ENCODE peak calls at places on chromosomes 7 and 10, in eight cellular contexts. I, A, D, O, K, V, L and X are unnamed samples.

GRCh38 chr10:80542053-80542452 is 4.4 kb downstream of the SH2D4B start:
- DNase-seq in I (peak), L (no peak), K (no peak), O (no peak), A (no peak), D (no peak), V (no peak), X (no peak)

GRCh38 chr10:60114765-60115586 is 208.6 kb upstream of the CCDC6 start:
- DNase-seq in A (no peak), O (no peak), K (no peak), I (peak), D (peak), V (peak), L (no peak), X (peak)

GRCh38 chr7:88219781-88220747 is at the start of gene SRI:
- DNase-seq in I (peak), O (peak), A (peak), D (peak), L (peak), V (peak), K (peak), X (peak)

GRCh38 chr10:44706745-44707144 is 204.4 kb upstream of the TMEM72 start:
- DNase-seq in I (peak), O (no peak), K (no peak), D (peak), A (no peak), V (no peak), L (no peak), X (peak)

GRCh38 chr7:16028651-16029050 is 342.2 kb upstream of the MEOX2 start:
- DNase-seq in K (no peak), O (no peak), A (no peak), V (no peak), L (no peak), D (no peak), I (no peak), X (no peak)

GRCh38 chr7:98084631-98085030 is 22.0 kb upstream of the LMTK2 start:
- DNase-seq in V (no peak), K (no peak), I (no peak), L (no peak), D (no peak), A (no peak), O (no peak), X (no peak)

GRCh38 chr10:129656642-129657041 is 189.6 kb downstream of the MGMT start:
- DNase-seq in D (no peak), L (no peak), I (no peak), A (no peak), K (no peak), V (no peak), O (no peak), X (no peak)

GRCh38 chr7:144818516-144818915 is 17.3 kb downstream of the TPK1 start:
- DNase-seq in L (peak), V (no peak), K (peak), O (no peak), A (no peak), I (peak), D (peak), X (no peak)

GRCh38 chr10:127398140-127398966 is 150.8 kb upstream of the NPS start:
- DNase-seq in D (peak), L (no peak), O (no peak), V (no peak), K (no peak), A (no peak), I (peak), X (no peak)

GRCh38 chr10:103854265-103854686 is 1.1 kb downstream of the SH3PXD2A start:
- DNase-seq in V (no peak), I (no peak), K (no peak), L (no peak), D (no peak), O (no peak), A (no peak), X (no peak)

GRCh38 chr10:112949128-112949823 is 771 bp upstream of the TCF7L2 start:
- DNase-seq in A (no peak), O (no peak), I (peak), L (no peak), K (no peak), D (no peak), V (peak), X (no peak)

GRCh38 chr10:14302035-14302434 is 28.7 kb downstream of the FRMD4A start:
- DNase-seq in L (no peak), V (no peak), K (no peak), O (no peak), D (peak), I (peak), A (no peak), X (no peak)

GRCh38 chr10:109894516-109894915 is 28.8 kb downstream of the XPNPEP1 start:
- DNase-seq in L (no peak), O (peak), A (no peak), I (peak), K (no peak), V (peak), D (peak), X (no peak)

GRCh38 chr7:65430344-65431186 is 56.9 kb downstream of the ZNF92 start:
- DNase-seq in L (no peak), I (no peak), O (no peak), V (no peak), D (no peak), K (no peak), A (no peak), X (no peak)

GRCh38 chr7:45401155-45401554 is 173.0 kb upstream of the ADCY1 start:
- DNase-seq in O (no peak), L (no peak), I (no peak), V (no peak), K (no peak), D (no peak), A (no peak), X (no peak)

GRCh38 chr7:17099083-17099973 is 199.1 kb upstream of the AHR start:
- DNase-seq in O (no peak), L (no peak), K (no peak), A (peak), V (peak), I (peak), D (peak), X (no peak)

GRCh38 chr7:159025161-159025779 is 119.4 kb downstream of the VIPR2 start:
- DNase-seq in A (peak), K (no peak), L (no peak), D (no peak), V (no peak), O (no peak), I (no peak), X (no peak)

GRCh38 chr7:149869867-149870266 is 3.9 kb upstream of the ATP6V0E2 start:
- DNase-seq in V (peak), L (peak), O (no peak), K (no peak), I (no peak), A (no peak), D (no peak), X (no peak)

GRCh38 chr10:47358457-47358856 is 10.3 kb downstream of the RBP3 start:
- DNase-seq in O (no peak), L (no peak), A (no peak), K (no peak), I (no peak), D (no peak), V (no peak), X (no peak)

GRCh38 chr10:129048513-129048912 is 418.5 kb upstream of the MGMT start:
- DNase-seq in O (no peak), L (no peak), A (no peak), D (no peak), K (no peak), I (no peak), V (no peak), X (no peak)

GRCh38 chr10:24885551-24885950 is 66.9 kb downstream of the PRTFDC1 start:
- DNase-seq in A (no peak), V (no peak), I (no peak), D (no peak), K (no peak), L (no peak), O (no peak), X (no peak)

GRCh38 chr10:113099431-113100298 is 149.6 kb downstream of the TCF7L2 start:
- DNase-seq in D (peak), I (peak), L (no peak), K (no peak), V (no peak), O (no peak), A (no peak), X (no peak)

GRCh38 chr7:105209870-105210269 is 178.9 kb downstream of the SRPK2 start:
- DNase-seq in L (no peak), O (no peak), D (no peak), K (no peak), V (no peak), A (no peak), I (peak), X (no peak)

GRCh38 chr7:24881622-24882021 is 98.4 kb downstream of the OSBPL3 start:
- DNase-seq in K (no peak), A (no peak), L (no peak), D (no peak), I (no peak), O (no peak), V (no peak), X (no peak)

GRCh38 chr10:29838529-29838928 is 203.8 kb upstream of the SVIL start:
- DNase-seq in V (peak), L (no peak), I (no peak), A (no peak), O (no peak), D (no peak), K (no peak), X (no peak)

GRCh38 chr10:68156373-68157185 is 47.3 kb downstream of the MYPN start:
- DNase-seq in A (no peak), I (peak), K (peak), O (peak), D (peak), L (peak), V (peak), X (no peak)

GRCh38 chr7:45663167-45663921 is 89.2 kb downstream of the ADCY1 start:
- DNase-seq in I (peak), O (no peak), L (no peak), V (peak), K (no peak), D (peak), A (no peak), X (no peak)

GRCh38 chr7:155793720-155794119 is 18.5 kb downstream of the SHH start:
- DNase-seq in A (no peak), D (no peak), I (no peak), K (no peak), O (no peak), V (no peak), L (no peak), X (no peak)

GRCh38 chr7:87474533-87475358 is 734 bp downstream of the ABCB4 start:
- DNase-seq in I (peak), A (no peak), L (no peak), K (no peak), O (no peak), V (no peak), D (no peak), X (no peak)

GRCh38 chr7:92740134-92740533 is 96.2 kb downstream of the CDK6 start:
- DNase-seq in K (no peak), I (no peak), O (no peak), L (no peak), V (no peak), D (no peak), A (no peak), X (no peak)

GRCh38 chr10:89651916-89652573 is 7.0 kb upstream of the PANK1 start:
- DNase-seq in L (no peak), O (no peak), I (no peak), V (no peak), K (no peak), A (no peak), D (no peak), X (no peak)

GRCh38 chr10:95234951-95235350 is 40.9 kb downstream of the ACSM6 start:
- DNase-seq in I (no peak), O (no peak), K (no peak), A (no peak), V (no peak), L (no peak), D (no peak), X (no peak)

GRCh38 chr10:20858292-20859124 is 38.6 kb downstream of the NEBL start:
- DNase-seq in I (peak), O (peak), K (no peak), V (no peak), D (peak), A (no peak), L (no peak), X (no peak)

GRCh38 chr7:42868456-42868855 is 43.4 kb downstream of the C7orf25 start:
- DNase-seq in A (no peak), I (no peak), D (no peak), L (no peak), V (no peak), O (no peak), K (no peak), X (no peak)

GRCh38 chr10:112361951-112362770 is 11.8 kb upstream of the ACSL5 start:
- DNase-seq in V (peak), D (peak), L (no peak), I (peak), A (peak), O (no peak), K (no peak), X (no peak)

GRCh38 chr10:58030208-58030607 is 237.5 kb downstream of the IPMK start:
- DNase-seq in V (no peak), K (no peak), L (no peak), D (peak), O (no peak), A (no peak), I (no peak), X (no peak)

GRCh38 chr10:53006663-53007610 is 234.4 kb upstream of the MBL2 start:
- DNase-seq in I (no peak), O (no peak), V (no peak), L (no peak), D (no peak), A (no peak), K (no peak), X (no peak)